ENCODE peak calls at places on chromosomes 6 and 20, in eight cellular contexts. R, C, K, F, W, X, D and N are unnamed samples.

GRCh38 chr6:47592466-47592865 is 105.9 kb upstream of the ADGRF4 start:
- DNase-seq in R (no peak), W (no peak), K (no peak), D (no peak), C (no peak), F (no peak), X (no peak), N (no peak)

GRCh38 chr6:4677751-4678065 is 98.5 kb upstream of the CDYL start:
- DNase-seq in R (no peak), D (no peak), C (no peak), W (no peak), K (no peak), F (no peak), X (no peak), N (no peak)

GRCh38 chr20:49303211-49303610 is 25.4 kb upstream of the ZNFX1 start:
- DNase-seq in F (no peak), X (no peak), K (no peak), C (no peak), W (no peak), D (no peak), R (peak), N (no peak)

GRCh38 chr20:15812696-15813095 is 760.6 kb downstream of the KIF16B start:
- DNase-seq in F (no peak), C (no peak), W (no peak), X (no peak), D (no peak), K (no peak), R (no peak), N (no peak)

GRCh38 chr6:118665011-118665410 is 13.6 kb upstream of the CEP85L start:
- DNase-seq in D (peak), C (no peak), W (no peak), R (no peak), K (no peak), X (no peak), F (no peak), N (no peak)

GRCh38 chr6:91715171-91715805 is 1128.4 kb upstream of the MAP3K7 start:
- DNase-seq in D (no peak), K (no peak), W (no peak), R (no peak), F (no peak), X (no peak), C (no peak), N (no peak)

GRCh38 chr6:1035419-1035818 is 276.5 kb upstream of the FOXQ1 start:
- DNase-seq in K (no peak), X (no peak), F (no peak), C (no peak), R (no peak), W (no peak), D (no peak), N (no peak)

GRCh38 chr20:64049060-64049886 is at the start of gene SOX18:
- DNase-seq in X (peak), K (no peak), C (no peak), D (peak), W (no peak), R (peak), F (no peak), N (no peak)